ENCODE peak calls at places on chromosomes 1 and 21, in eight cellular contexts. One of them, this sample, is unnamed.

GRCh38 chr1:85884372-85885035 is 176.3 kb upstream of the ZNHIT6 start:
- DNase-seq in fibroblast of pulmonary artery: peak; percentile 42
- DNase-seq in GM06990: no peak
- DNase-seq in activated B cell treated with CpG ODN at 0.5 μM for 24 hours: no peak
- DNase-seq in cardiac muscle cell: peak; percentile 34
- DNase-seq in mucosa of descending colon: no peak
- DNase-seq in BJ: no peak
- DNase-seq in psoas muscle: no peak
- DNase-seq in this sample: no peak

GRCh38 chr1:109197163-109198042 is 16.3 kb upstream of the SARS1 start:
- DNase-seq in mucosa of descending colon: no peak
- DNase-seq in activated B cell treated with CpG ODN at 0.5 μM for 24 hours: no peak
- DNase-seq in BJ: peak; percentile 96
- DNase-seq in cardiac muscle cell: peak; percentile 71
- DNase-seq in psoas muscle: peak; percentile 41
- DNase-seq in fibroblast of pulmonary artery: peak; percentile 98
- DNase-seq in GM06990: no peak
- DNase-seq in this sample: no peak

GRCh38 chr1:3431266-3431665 is 23.2 kb upstream of the ARHGEF16 start:
- DNase-seq in BJ: no peak
- DNase-seq in mucosa of descending colon: no peak
- DNase-seq in psoas muscle: no peak
- DNase-seq in GM06990: no peak
- DNase-seq in fibroblast of pulmonary artery: no peak
- DNase-seq in activated B cell treated with CpG ODN at 0.5 μM for 24 hours: no peak
- DNase-seq in cardiac muscle cell: no peak
- DNase-seq in this sample: no peak

GRCh38 chr1:159421821-159422220 is 10.2 kb upstream of the OR10J4 start:
- DNase-seq in mucosa of descending colon: no peak
- DNase-seq in GM06990: no peak
- DNase-seq in fibroblast of pulmonary artery: no peak
- DNase-seq in psoas muscle: no peak
- DNase-seq in activated B cell treated with CpG ODN at 0.5 μM for 24 hours: no peak
- DNase-seq in BJ: no peak
- DNase-seq in cardiac muscle cell: peak; percentile 10
- DNase-seq in this sample: no peak

GRCh38 chr21:29149771-29150425 is 19.5 kb downstream of the MAP3K7CL start:
- DNase-seq in BJ: no peak
- DNase-seq in activated B cell treated with CpG ODN at 0.5 μM for 24 hours: no peak
- DNase-seq in cardiac muscle cell: no peak
- DNase-seq in fibroblast of pulmonary artery: peak; percentile 56
- DNase-seq in psoas muscle: no peak
- DNase-seq in mucosa of descending colon: no peak
- DNase-seq in GM06990: no peak
- DNase-seq in this sample: no peak

GRCh38 chr1:21499283-21499945 is 9.8 kb upstream of the ALPL start:
- DNase-seq in activated B cell treated with CpG ODN at 0.5 μM for 24 hours: no peak
- DNase-seq in psoas muscle: no peak
- DNase-seq in cardiac muscle cell: no peak
- DNase-seq in BJ: no peak
- DNase-seq in mucosa of descending colon: no peak
- DNase-seq in fibroblast of pulmonary artery: no peak
- DNase-seq in GM06990: no peak
- DNase-seq in this sample: no peak

GRCh38 chr1:119713538-119714456 is 2.1 kb downstream of the PHGDH start:
- DNase-seq in cardiac muscle cell: peak; percentile 51
- DNase-seq in psoas muscle: no peak
- DNase-seq in BJ: no peak
- DNase-seq in mucosa of descending colon: no peak
- DNase-seq in fibroblast of pulmonary artery: peak; percentile 40
- DNase-seq in GM06990: no peak
- DNase-seq in activated B cell treated with CpG ODN at 0.5 μM for 24 hours: no peak
- DNase-seq in this sample: no peak

GRCh38 chr1:226891346-226891745 is 20.9 kb downstream of the PSEN2 start:
- DNase-seq in mucosa of descending colon: no peak
- DNase-seq in BJ: no peak
- DNase-seq in psoas muscle: no peak
- DNase-seq in GM06990: no peak
- DNase-seq in activated B cell treated with CpG ODN at 0.5 μM for 24 hours: no peak
- DNase-seq in fibroblast of pulmonary artery: no peak
- DNase-seq in cardiac muscle cell: no peak
- DNase-seq in this sample: peak; percentile 16

GRCh38 chr1:203049576-203050180 is 23.4 kb downstream of the PPFIA4 start:
- DNase-seq in psoas muscle: no peak
- DNase-seq in GM06990: no peak
- DNase-seq in cardiac muscle cell: no peak
- DNase-seq in activated B cell treated with CpG ODN at 0.5 μM for 24 hours: no peak
- DNase-seq in BJ: no peak
- DNase-seq in mucosa of descending colon: no peak
- DNase-seq in fibroblast of pulmonary artery: no peak
- DNase-seq in this sample: no peak

GRCh38 chr1:43932786-43933385 is 715 bp upstream of the ARTN start:
- DNase-seq in cardiac muscle cell: no peak
- DNase-seq in GM06990: no peak
- DNase-seq in mucosa of descending colon: no peak
- DNase-seq in fibroblast of pulmonary artery: peak; percentile 28
- DNase-seq in BJ: no peak
- DNase-seq in activated B cell treated with CpG ODN at 0.5 μM for 24 hours: no peak
- DNase-seq in psoas muscle: no peak
- DNase-seq in this sample: no peak

GRCh38 chr1:54866801-54867716 is 19.9 kb downstream of the DHCR24 start:
- DNase-seq in BJ: no peak
- DNase-seq in cardiac muscle cell: no peak
- DNase-seq in mucosa of descending colon: no peak
- DNase-seq in activated B cell treated with CpG ODN at 0.5 μM for 24 hours: no peak
- DNase-seq in psoas muscle: no peak
- DNase-seq in fibroblast of pulmonary artery: no peak
- DNase-seq in GM06990: no peak
- DNase-seq in this sample: no peak

GRCh38 chr1:42035205-42035829 is 116.6 kb upstream of the HIVEP3 start:
- DNase-seq in cardiac muscle cell: peak; percentile 80
- DNase-seq in psoas muscle: peak; percentile 57
- DNase-seq in GM06990: no peak
- DNase-seq in mucosa of descending colon: peak; percentile 48
- DNase-seq in BJ: no peak
- DNase-seq in activated B cell treated with CpG ODN at 0.5 μM for 24 hours: no peak
- DNase-seq in fibroblast of pulmonary artery: peak; percentile 60
- DNase-seq in this sample: no peak

GRCh38 chr1:184843732-184844495 is 89.3 kb upstream of the EDEM3 start:
- DNase-seq in activated B cell treated with CpG ODN at 0.5 μM for 24 hours: no peak
- DNase-seq in cardiac muscle cell: no peak
- DNase-seq in fibroblast of pulmonary artery: no peak
- DNase-seq in BJ: no peak
- DNase-seq in GM06990: no peak
- DNase-seq in psoas muscle: no peak
- DNase-seq in mucosa of descending colon: peak; percentile 66
- DNase-seq in this sample: no peak

GRCh38 chr1:46236882-46237281 is 10.7 kb upstream of the RAD54L start:
- DNase-seq in BJ: no peak
- DNase-seq in psoas muscle: no peak
- DNase-seq in mucosa of descending colon: no peak
- DNase-seq in fibroblast of pulmonary artery: no peak
- DNase-seq in activated B cell treated with CpG ODN at 0.5 μM for 24 hours: no peak
- DNase-seq in cardiac muscle cell: no peak
- DNase-seq in GM06990: no peak
- DNase-seq in this sample: no peak

GRCh38 chr1:202592141-202592540 is 118.1 kb downstream of the SYT2 start:
- DNase-seq in BJ: no peak
- DNase-seq in GM06990: no peak
- DNase-seq in activated B cell treated with CpG ODN at 0.5 μM for 24 hours: no peak
- DNase-seq in fibroblast of pulmonary artery: no peak
- DNase-seq in psoas muscle: no peak
- DNase-seq in cardiac muscle cell: no peak
- DNase-seq in mucosa of descending colon: no peak
- DNase-seq in this sample: no peak

GRCh38 chr1:224402472-224403035 is 32.0 kb downstream of the WDR26 start:
- DNase-seq in activated B cell treated with CpG ODN at 0.5 μM for 24 hours: no peak
- DNase-seq in psoas muscle: no peak
- DNase-seq in cardiac muscle cell: no peak
- DNase-seq in GM06990: no peak
- DNase-seq in mucosa of descending colon: no peak
- DNase-seq in BJ: no peak
- DNase-seq in fibroblast of pulmonary artery: no peak
- DNase-seq in this sample: no peak

GRCh38 chr1:18299441-18300338 is 181.0 kb upstream of the KLHDC7A start:
- DNase-seq in BJ: no peak
- DNase-seq in activated B cell treated with CpG ODN at 0.5 μM for 24 hours: no peak
- DNase-seq in mucosa of descending colon: peak; percentile 30
- DNase-seq in fibroblast of pulmonary artery: no peak
- DNase-seq in psoas muscle: no peak
- DNase-seq in GM06990: no peak
- DNase-seq in cardiac muscle cell: peak; percentile 44
- DNase-seq in this sample: no peak

GRCh38 chr1:34460193-34460592 is 283.5 kb downstream of the C1orf94 start:
- DNase-seq in cardiac muscle cell: peak; percentile 35
- DNase-seq in fibroblast of pulmonary artery: peak; percentile 1
- DNase-seq in GM06990: peak; percentile 16
- DNase-seq in mucosa of descending colon: peak; percentile 73
- DNase-seq in activated B cell treated with CpG ODN at 0.5 μM for 24 hours: no peak
- DNase-seq in BJ: no peak
- DNase-seq in psoas muscle: peak; percentile 16
- DNase-seq in this sample: no peak

GRCh38 chr1:32056598-32056997 is 16.1 kb upstream of the TMEM39B start:
- DNase-seq in BJ: no peak
- DNase-seq in mucosa of descending colon: no peak
- DNase-seq in fibroblast of pulmonary artery: no peak
- DNase-seq in activated B cell treated with CpG ODN at 0.5 μM for 24 hours: no peak
- DNase-seq in cardiac muscle cell: no peak
- DNase-seq in GM06990: no peak
- DNase-seq in psoas muscle: no peak
- DNase-seq in this sample: no peak

GRCh38 chr1:32791881-32792280 is 25.3 kb downstream of the YARS1 start:
- DNase-seq in BJ: no peak
- DNase-seq in psoas muscle: no peak
- DNase-seq in GM06990: no peak
- DNase-seq in fibroblast of pulmonary artery: peak; percentile 59
- DNase-seq in mucosa of descending colon: no peak
- DNase-seq in activated B cell treated with CpG ODN at 0.5 μM for 24 hours: no peak
- DNase-seq in cardiac muscle cell: no peak
- DNase-seq in this sample: no peak

DNA sequence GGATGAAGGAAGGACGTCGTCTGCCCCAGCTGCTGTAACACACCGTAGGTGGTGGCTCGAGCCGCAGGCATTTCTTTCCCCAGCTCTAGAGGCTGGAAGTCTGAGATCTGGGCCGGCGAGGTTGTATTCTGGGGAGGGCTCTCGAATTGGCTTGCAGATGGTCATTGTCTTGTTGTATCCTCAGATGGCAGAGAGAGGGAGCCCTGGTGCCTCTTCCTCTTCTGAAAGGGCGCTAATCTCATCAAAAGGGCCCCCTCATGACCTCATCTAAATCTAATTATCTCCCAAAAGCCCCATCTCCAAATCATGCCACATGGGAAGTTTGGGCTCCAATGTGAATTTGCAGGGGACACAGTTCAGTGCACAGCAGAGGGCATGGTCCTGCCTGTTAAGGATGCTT is 109.0 kb downstream of the SIK1 start:
- DNase-seq in GM06990: no peak
- DNase-seq in psoas muscle: peak; percentile 2
- DNase-seq in activated B cell treated with CpG ODN at 0.5 μM for 24 hours: no peak
- DNase-seq in cardiac muscle cell: no peak
- DNase-seq in fibroblast of pulmonary artery: no peak
- DNase-seq in BJ: no peak
- DNase-seq in mucosa of descending colon: no peak
- DNase-seq in this sample: no peak
- TF ChIP-seq CTCF in GM06990: peak; percentile 5
- TF ChIP-seq CTCF in psoas muscle: no peak
- TF ChIP-seq CTCF in activated B cell treated with CpG ODN at 0.5 μM for 24 hours: no peak
- TF ChIP-seq CTCF in cardiac muscle cell: no peak
- TF ChIP-seq CTCF in fibroblast of pulmonary artery: no peak
- TF ChIP-seq CTCF in BJ: no peak
- TF ChIP-seq CTCF in mucosa of descending colon: no peak
- TF ChIP-seq CTCF in this sample: no peak

GRCh38 chr1:9069324-9070100 is at the start of gene SLC2A5:
- DNase-seq in psoas muscle: peak; percentile 71
- DNase-seq in GM06990: peak; percentile 75
- DNase-seq in BJ: no peak
- DNase-seq in mucosa of descending colon: peak; percentile 44
- DNase-seq in fibroblast of pulmonary artery: no peak
- DNase-seq in activated B cell treated with CpG ODN at 0.5 μM for 24 hours: peak; percentile 65
- DNase-seq in cardiac muscle cell: no peak
- DNase-seq in this sample: peak; percentile 55
- TF ChIP-seq CTCF in psoas muscle: no peak
- TF ChIP-seq CTCF in GM06990: peak; percentile 26
- TF ChIP-seq CTCF in BJ: no peak
- TF ChIP-seq CTCF in mucosa of descending colon: no peak
- TF ChIP-seq CTCF in fibroblast of pulmonary artery: no peak
- TF ChIP-seq CTCF in activated B cell treated with CpG ODN at 0.5 μM for 24 hours: no peak
- TF ChIP-seq CTCF in cardiac muscle cell: no peak
- TF ChIP-seq CTCF in this sample: no peak

GRCh38 chr1:50458507-50458906 is 35.3 kb upstream of the DMRTA2 start:
- DNase-seq in GM06990: no peak
- DNase-seq in psoas muscle: no peak
- DNase-seq in mucosa of descending colon: no peak
- DNase-seq in fibroblast of pulmonary artery: no peak
- DNase-seq in activated B cell treated with CpG ODN at 0.5 μM for 24 hours: no peak
- DNase-seq in BJ: no peak
- DNase-seq in cardiac muscle cell: no peak
- DNase-seq in this sample: no peak

GRCh38 chr1:50447961-50448360 is 24.7 kb upstream of the DMRTA2 start:
- DNase-seq in cardiac muscle cell: no peak
- DNase-seq in psoas muscle: no peak
- DNase-seq in BJ: no peak
- DNase-seq in GM06990: no peak
- DNase-seq in fibroblast of pulmonary artery: no peak
- DNase-seq in activated B cell treated with CpG ODN at 0.5 μM for 24 hours: no peak
- DNase-seq in mucosa of descending colon: no peak
- DNase-seq in this sample: no peak

GRCh38 chr1:50454911-50455310 is 31.7 kb upstream of the DMRTA2 start:
- DNase-seq in fibroblast of pulmonary artery: no peak
- DNase-seq in BJ: no peak
- DNase-seq in GM06990: no peak
- DNase-seq in mucosa of descending colon: no peak
- DNase-seq in psoas muscle: no peak
- DNase-seq in cardiac muscle cell: no peak
- DNase-seq in activated B cell treated with CpG ODN at 0.5 μM for 24 hours: no peak
- DNase-seq in this sample: no peak

GRCh38 chr1:50450861-50451653 is 27.8 kb upstream of the DMRTA2 start:
- DNase-seq in activated B cell treated with CpG ODN at 0.5 μM for 24 hours: no peak
- DNase-seq in psoas muscle: no peak
- DNase-seq in cardiac muscle cell: no peak
- DNase-seq in fibroblast of pulmonary artery: no peak
- DNase-seq in GM06990: no peak
- DNase-seq in mucosa of descending colon: no peak
- DNase-seq in BJ: no peak
- DNase-seq in this sample: no peak

GRCh38 chr1:50452700-50453099 is 29.5 kb upstream of the DMRTA2 start:
- DNase-seq in BJ: no peak
- DNase-seq in activated B cell treated with CpG ODN at 0.5 μM for 24 hours: no peak
- DNase-seq in psoas muscle: no peak
- DNase-seq in fibroblast of pulmonary artery: no peak
- DNase-seq in cardiac muscle cell: no peak
- DNase-seq in mucosa of descending colon: no peak
- DNase-seq in GM06990: no peak
- DNase-seq in this sample: no peak
- TF ChIP-seq CTCF in BJ: no peak
- TF ChIP-seq CTCF in activated B cell treated with CpG ODN at 0.5 μM for 24 hours: no peak
- TF ChIP-seq CTCF in psoas muscle: no peak
- TF ChIP-seq CTCF in fibroblast of pulmonary artery: no peak
- TF ChIP-seq CTCF in cardiac muscle cell: no peak
- TF ChIP-seq CTCF in mucosa of descending colon: no peak
- TF ChIP-seq CTCF in GM06990: no peak
- TF ChIP-seq CTCF in this sample: no peak

GRCh38 chr1:178284059-178284458 is 190.2 kb downstream of the RASAL2 start:
- DNase-seq in BJ: no peak
- DNase-seq in mucosa of descending colon: no peak
- DNase-seq in activated B cell treated with CpG ODN at 0.5 μM for 24 hours: no peak
- DNase-seq in cardiac muscle cell: no peak
- DNase-seq in GM06990: no peak
- DNase-seq in psoas muscle: no peak
- DNase-seq in fibroblast of pulmonary artery: no peak
- DNase-seq in this sample: no peak
- TF ChIP-seq CTCF in BJ: no peak
- TF ChIP-seq CTCF in mucosa of descending colon: no peak
- TF ChIP-seq CTCF in activated B cell treated with CpG ODN at 0.5 μM for 24 hours: no peak
- TF ChIP-seq CTCF in cardiac muscle cell: peak; percentile 4
- TF ChIP-seq CTCF in GM06990: no peak
- TF ChIP-seq CTCF in psoas muscle: no peak
- TF ChIP-seq CTCF in fibroblast of pulmonary artery: no peak
- TF ChIP-seq CTCF in this sample: no peak